ENCODE peak calls at places on chromosome 17, in six cellular contexts. L is fibroblast of the conjunctiva; P is stimulated activated CD4-positive, alpha-beta T cell treated with anti-CD3 and anti-CD28 coated beads, Interleukin-4, amount 100 ng/mL, for 4 hours; U is stimulated activated CD8-positive, alpha-beta memory T cell treated with anti-CD3 and anti-CD28 coated beads, Interleukin-7, amount 100 ng/mL, for 1 hour; Y is NAMALWA; D is central memory CD4-positive, alpha-beta T cell. W is an unnamed sample.
A peak's percentile ranks its signal among the peaks of the same experiment; 100 is the strongest.

GRCh38 chr17:68441064-68441770 is 16.1 kb downstream of the WIPI1 start:
- DNase-seq in L (no peak), P (no peak), U (no peak), Y (peak; percentile 44), D (no peak), W (no peak)

GRCh38 chr17:9003355-9004131 is 17.8 kb upstream of the NTN1 start:
- DNase-seq in L (no peak), P (no peak), U (no peak), Y (no peak), D (no peak), W (peak; percentile 56)

GRCh38 chr17:67585077-67585602 is 132.6 kb upstream of the NOL11 start:
- DNase-seq in L (no peak), P (no peak), U (no peak), Y (no peak), D (no peak), W (peak; percentile 22)

GRCh38 chr17:58710948-58711552 is 18.6 kb downstream of the RAD51C start:
- DNase-seq in L (peak; percentile 32), P (no peak), U (no peak), Y (peak; percentile 79), D (peak; percentile 25), W (peak; percentile 48)

GRCh38 chr17:63537991-63538692 is 12.1 kb upstream of the DCAF7 start:
- DNase-seq in L (no peak), P (no peak), U (no peak), Y (no peak), D (no peak), W (no peak)

GRCh38 chr17:44527102-44527501 is 23.9 kb upstream of the GPATCH8 start:
- DNase-seq in L (no peak), P (no peak), U (no peak), Y (no peak), D (no peak), W (no peak)

GRCh38 chr17:17519886-17520285 is 23.7 kb upstream of the RASD1 start:
- DNase-seq in L (no peak), P (no peak), U (no peak), Y (no peak), D (no peak), W (no peak)

GRCh38 chr17:58043221-58044181 is 36.5 kb upstream of the SRSF1 start:
- DNase-seq in L (no peak), P (no peak), U (no peak), Y (no peak), D (no peak), W (no peak)

GRCh38 chr17:82021728-82022309 is 859 bp downstream of the CENPX start:
- DNase-seq in L (no peak), P (no peak), U (no peak), Y (peak; percentile 40), D (no peak), W (no peak)

GRCh38 chr17:38912221-38912813 is 13.1 kb upstream of the LASP1NB start:
- DNase-seq in L (no peak), P (no peak), U (no peak), Y (no peak), D (no peak), W (no peak)

GRCh38 chr17:1267471-1267947 is 2.7 kb upstream of the BHLHA9 start:
- DNase-seq in L (no peak), P (no peak), U (no peak), Y (no peak), D (no peak), W (peak; percentile 27)

GRCh38 chr17:62119373-62119772 is 54.3 kb upstream of the MED13 start:
- DNase-seq in L (no peak), P (no peak), U (no peak), Y (no peak), D (no peak), W (no peak)

W was measured in mesendoderm.